ENCODE peak calls at places on chromosomes 5 and 9, in eight cellular contexts. R is astrocyte of the spinal cord, X is brain microvascular endothelial cell, Z is cardiac muscle cell, D is body of pancreas, S is bronchial epithelial cell, K is HepG2, J is osteoblast. E is an unnamed sample.

GRCh38 chr5:105924366-105924765 is 1746.4 kb downstream of the EFNA5 start:
- DNase-seq in J (peak), X (no peak), K (no peak), D (no peak), R (no peak), S (peak), Z (no peak), E (peak)

GRCh38 chr5:96582343-96582742 is 79.8 kb upstream of the CAST start:
- DNase-seq in S (peak), K (no peak), R (peak), D (no peak), Z (no peak), X (no peak), J (no peak), E (no peak)

GRCh38 chr5:153827407-153827806 is 211.3 kb downstream of the FAM114A2 start:
- DNase-seq in R (no peak), X (no peak), K (no peak), J (no peak), S (no peak), Z (no peak), D (no peak), E (no peak)

GRCh38 chr5:83583859-83584258 is 112.3 kb downstream of the VCAN start:
- DNase-seq in D (no peak), Z (peak), R (peak), K (no peak), X (no peak), S (peak), J (no peak), E (no peak)

GRCh38 chr5:93583525-93583798 is 440 bp downstream of the NR2F1 start:
- DNase-seq in D (no peak), Z (peak), X (no peak), J (no peak), K (no peak), R (no peak), S (no peak), E (no peak)

GRCh38 chr5:105836263-105836662 is 1834.5 kb downstream of the EFNA5 start:
- DNase-seq in K (no peak), J (no peak), R (peak), Z (peak), D (no peak), X (peak), S (no peak), E (peak)

GRCh38 chr5:98031926-98032325 is 741.5 kb upstream of the RGMB start:
- DNase-seq in S (peak), X (no peak), D (no peak), J (no peak), Z (no peak), K (no peak), R (no peak), E (no peak)

GRCh38 chr9:112361602-112362001 is 18.3 kb upstream of the HSDL2 start:
- DNase-seq in K (peak), R (peak), D (no peak), X (no peak), Z (peak), S (peak), J (no peak), E (no peak)

GRCh38 chr5:160602744-160603143 is 181.1 kb downstream of the PTTG1 start:
- DNase-seq in K (no peak), Z (no peak), J (no peak), S (no peak), R (no peak), X (no peak), D (no peak), E (no peak)

GRCh38 chr9:95463145-95464060 is 53.4 kb downstream of the PTCH1 start:
- DNase-seq in D (no peak), K (no peak), X (no peak), S (no peak), R (no peak), Z (no peak), J (peak), E (no peak)

GRCh38 chr5:87581661-87582060 is 168.9 kb upstream of the CCNH start:
- DNase-seq in S (no peak), J (no peak), R (no peak), Z (no peak), K (no peak), D (no peak), X (no peak), E (no peak)

GRCh38 chr5:38540348-38540747 is 16.1 kb downstream of the LIFR start:
- DNase-seq in R (no peak), J (no peak), K (no peak), S (no peak), X (no peak), Z (no peak), D (peak), E (no peak)

GRCh38 chr9:70553718-70554673 is 139.5 kb upstream of the KLF9 start:
- DNase-seq in X (no peak), J (no peak), K (no peak), Z (peak), D (peak), S (peak), R (peak), E (no peak)

GRCh38 chr9:129497064-129497836 is 123.7 kb downstream of the C9orf50 start:
- DNase-seq in Z (no peak), S (no peak), K (no peak), J (peak), X (no peak), D (peak), R (no peak), E (no peak)

GRCh38 chr9:129498451-129499376 is 122.2 kb downstream of the C9orf50 start:
- DNase-seq in D (no peak), K (no peak), R (no peak), X (no peak), Z (no peak), S (no peak), J (peak), E (no peak)

GRCh38 chr9:129495422-129496186 is 125.3 kb downstream of the C9orf50 start:
- DNase-seq in J (peak), X (peak), Z (peak), K (peak), R (peak), D (peak), S (peak), E (no peak)

GRCh38 chr9:129496187-129497063 is 124.5 kb downstream of the C9orf50 start:
- DNase-seq in K (peak), D (peak), R (peak), Z (peak), S (peak), X (peak), J (peak), E (peak)

GRCh38 chr9:129497837-129498450 is 123.0 kb downstream of the C9orf50 start:
- DNase-seq in K (no peak), X (no peak), Z (no peak), R (no peak), D (no peak), S (no peak), J (peak), E (no peak)
- H3K4me3 ChIP-seq in K (no peak), X (peak), Z (peak), R (peak), D (no peak), S (peak), J (peak), E (peak)

GRCh38 chr9:115134941-115135340 is 17.0 kb upstream of the TNC start:
- DNase-seq in R (no peak), X (no peak), Z (no peak), S (no peak), J (no peak), D (no peak), K (no peak), E (no peak)

GRCh38 chr9:115136379-115136778 is 18.4 kb upstream of the TNC start:
- DNase-seq in K (no peak), J (no peak), X (no peak), Z (no peak), S (no peak), D (no peak), R (no peak), E (no peak)

GRCh38 chr9:115132648-115133047 is 14.7 kb upstream of the TNC start:
- DNase-seq in D (no peak), S (no peak), K (no peak), J (peak), R (peak), X (peak), Z (peak), E (peak)

GRCh38 chr9:115135786-115136185 is 17.8 kb upstream of the TNC start:
- DNase-seq in X (peak), S (no peak), K (no peak), D (no peak), R (no peak), J (no peak), Z (peak), E (peak)

GRCh38 chr9:115133649-115134048 is 15.7 kb upstream of the TNC start:
- DNase-seq in J (peak), S (peak), K (no peak), R (peak), D (no peak), X (peak), Z (peak), E (peak)
- H3K4me3 ChIP-seq in J (no peak), S (no peak), K (no peak), R (no peak), D (no peak), X (no peak), Z (no peak), E (no peak)

DNA sequence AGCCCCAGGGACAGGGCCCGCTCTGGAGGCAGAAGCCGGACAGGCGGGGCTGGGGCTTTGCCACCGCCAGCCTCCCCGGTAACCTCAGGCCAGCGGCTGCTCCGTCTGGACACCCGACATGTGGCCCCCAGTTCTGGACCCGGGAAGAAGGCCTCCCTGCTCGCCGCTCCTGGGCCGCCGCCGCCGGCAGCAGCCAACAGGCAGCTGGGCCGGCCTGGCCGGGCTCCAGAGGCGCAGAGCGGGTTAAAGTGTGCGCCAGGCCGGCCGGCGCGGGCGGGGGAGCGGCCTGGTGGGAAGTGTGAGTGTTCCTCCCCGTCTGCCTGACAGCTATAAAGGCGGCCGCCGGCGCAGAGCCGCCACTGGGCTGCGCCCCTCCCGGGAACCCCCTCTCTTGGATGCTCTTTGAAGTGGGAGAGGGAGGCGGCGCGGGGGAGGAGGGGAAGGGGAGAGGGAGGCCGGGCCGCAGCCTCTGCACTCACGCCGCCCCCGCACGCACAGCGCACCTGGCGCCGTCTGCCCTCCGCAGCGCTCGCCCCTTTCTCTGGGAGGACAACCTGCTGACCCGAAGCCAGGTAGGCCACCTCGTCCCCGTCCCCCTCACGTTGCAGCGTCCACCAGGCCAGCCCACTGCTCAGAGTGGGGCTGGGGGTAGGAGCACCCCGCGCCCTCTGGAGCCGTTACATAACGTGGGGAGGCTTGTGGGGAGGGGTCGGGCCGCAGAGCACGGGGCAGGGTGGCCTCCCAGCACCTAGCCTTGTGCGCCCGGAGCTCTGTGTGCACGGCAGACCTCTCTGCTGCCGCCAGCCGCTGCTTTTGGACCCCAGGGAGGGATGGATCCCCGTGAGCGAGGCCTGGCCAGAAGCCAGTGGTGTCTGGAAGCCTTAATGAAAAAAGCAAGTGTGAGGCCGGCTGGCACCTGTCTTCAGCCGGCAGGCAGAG is at the start of gene ADAMTSL2:
- DNase-seq in D (peak), R (peak), S (no peak), X (no peak), Z (peak), J (peak), K (peak), E (no peak)
- H3K4me3 ChIP-seq in D (no peak), R (no peak), S (no peak), X (no peak), Z (peak), J (peak), K (peak), E (peak)

DNA sequence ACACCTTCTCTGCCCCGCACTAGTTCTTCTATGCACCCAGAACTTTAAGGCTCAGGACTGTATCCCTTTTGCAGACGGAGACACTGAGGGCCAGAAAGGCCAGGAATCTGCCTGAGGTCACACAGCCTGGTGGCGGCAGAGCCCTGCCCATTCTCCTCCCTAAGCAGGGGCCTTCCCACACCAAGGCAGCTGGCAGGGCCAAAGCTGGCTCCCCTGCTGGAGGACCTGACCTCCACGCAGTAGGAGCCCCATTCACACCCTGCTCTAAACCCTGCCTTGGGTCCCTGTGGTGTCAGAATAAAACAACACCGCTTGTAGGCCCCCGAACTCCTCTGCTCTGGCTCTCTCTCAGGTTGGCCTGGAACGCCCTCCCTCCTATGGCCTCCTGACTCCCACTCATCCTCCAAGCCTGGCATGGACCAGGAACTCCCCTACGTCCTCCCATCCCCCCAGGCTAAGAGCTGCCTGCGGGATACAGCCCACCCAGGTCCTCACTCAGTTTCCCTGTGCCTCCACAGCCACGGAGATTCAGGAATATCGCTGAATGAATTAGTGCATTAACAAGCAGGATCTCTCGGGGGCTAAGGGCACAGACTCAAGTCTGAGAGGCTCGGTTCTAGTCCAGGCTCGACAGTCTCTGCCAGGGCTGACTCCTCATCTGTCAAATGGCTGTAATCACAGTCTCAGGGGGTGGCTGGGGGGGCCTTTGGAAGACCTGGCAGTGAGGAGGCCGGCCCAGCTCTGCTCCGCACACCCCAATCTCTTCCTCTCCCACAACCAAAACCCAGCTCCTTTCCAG is 2.8 kb downstream of the ST6GALNAC6 start:
- DNase-seq in K (no peak), R (no peak), Z (no peak), J (peak), D (no peak), X (no peak), S (no peak), E (no peak)
- H3K4me3 ChIP-seq in K (peak), R (no peak), Z (peak), J (peak), D (no peak), X (peak), S (no peak), E (peak)

DNA sequence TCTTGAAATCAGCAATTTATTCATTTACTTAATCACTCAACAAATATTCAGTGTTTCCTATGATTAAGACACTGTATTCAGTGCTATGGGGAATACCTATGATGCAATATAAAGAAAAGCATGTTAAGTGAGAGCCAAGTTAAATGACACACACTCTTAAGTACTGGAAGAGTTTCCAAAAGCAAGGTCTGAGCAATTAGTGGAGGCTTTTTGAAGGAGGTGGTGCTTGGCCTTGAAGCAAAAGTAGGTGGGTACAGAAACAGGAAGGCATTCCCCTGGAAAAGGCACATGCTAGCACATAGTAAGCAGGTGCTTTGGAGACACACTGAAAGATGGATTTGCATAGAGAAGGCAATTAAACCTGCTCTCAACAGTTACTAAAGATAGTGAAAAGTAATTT is 4.0 kb downstream of the TSLP start:
- DNase-seq in S (peak), R (peak), D (no peak), Z (peak), X (no peak), J (peak), K (no peak), E (peak)
- H3K4me3 ChIP-seq in S (no peak), R (no peak), D (no peak), Z (no peak), X (no peak), J (no peak), K (no peak), E (no peak)

E was measured in skeletal muscle cell.